ENCODE peak calls at places on chromosomes 6 and 20, in six cellular contexts. R is esophagus squamous epithelium, G is astrocyte of the spinal cord, F is AG04450, P is HL-60, N is epithelial cell of esophagus. E is an unnamed sample.

GRCh38 chr6:135161996-135162395 is 19.1 kb upstream of the MYB start:
- DNase-seq in P (no peak), G (no peak), R (no peak), F (no peak), N (no peak), E (no peak)

GRCh38 chr6:43490523-43490939 is 13.2 kb downstream of the TJAP1 start:
- DNase-seq in F (no peak), G (no peak), R (no peak), N (no peak), P (no peak), E (no peak)

GRCh38 chr20:59777814-59778575 is 155.4 kb downstream of the SYCP2 start:
- DNase-seq in R (no peak), P (no peak), N (no peak), G (no peak), F (no peak), E (no peak)

GRCh38 chr6:4948781-4949450 is 54.9 kb downstream of the RPP40 start:
- DNase-seq in G (no peak), N (peak; percentile 62), P (no peak), F (no peak), R (no peak), E (no peak)

GRCh38 chr6:88165877-88166492 is at the start of gene CNR1:
- DNase-seq in N (peak; percentile 28), G (no peak), F (no peak), P (peak; percentile 9), R (no peak), E (no peak)

GRCh38 chr6:136922680-136922996 is 537 bp downstream of the SLC35D3 start:
- DNase-seq in R (no peak), F (no peak), N (peak; percentile 18), G (no peak), P (no peak), E (no peak)

GRCh38 chr6:165819394-165819793 is 156.4 kb upstream of the PDE10A start:
- DNase-seq in R (no peak), N (no peak), F (no peak), P (no peak), G (no peak), E (no peak)

GRCh38 chr20:37357481-37358365 is 11.8 kb downstream of the SRC start:
- DNase-seq in F (no peak), R (no peak), N (no peak), P (peak; percentile 96), G (no peak), E (no peak)

GRCh38 chr6:29708432-29709177 is 14.6 kb upstream of the HLA-F start:
- DNase-seq in F (no peak), R (no peak), P (no peak), G (no peak), N (no peak), E (no peak)

GRCh38 chr20:6697228-6697972 is 70.1 kb upstream of the BMP2 start:
- DNase-seq in N (no peak), F (no peak), G (no peak), R (no peak), P (no peak), E (no peak)

GRCh38 chr6:108945686-108946158 is 97.5 kb downstream of the ARMC2 start:
- DNase-seq in P (no peak), R (no peak), G (peak; percentile 86), N (no peak), F (no peak), E (no peak)

GRCh38 chr20:38210741-38211140 is 45.7 kb upstream of the TGM2 start:
- DNase-seq in F (no peak), R (no peak), G (peak; percentile 48), N (peak; percentile 42), P (no peak), E (no peak)

GRCh38 chr6:3456794-3457709 is at the start of gene SLC22A23:
- DNase-seq in R (no peak), G (peak; percentile 65), F (no peak), N (peak; percentile 77), P (peak; percentile 17), E (no peak)

GRCh38 chr6:27777614-27778355 is 134.4 kb downstream of the OR2B2 start:
- DNase-seq in F (no peak), P (no peak), G (peak; percentile 17), N (peak; percentile 49), R (no peak), E (no peak)

GRCh38 chr6:33985333-33985751 is 160.5 kb downstream of the GRM4 start:
- DNase-seq in N (no peak), F (no peak), R (no peak), G (no peak), P (no peak), E (no peak)

GRCh38 chr6:71038966-71039365 is 82.1 kb upstream of the B3GAT2 start:
- DNase-seq in F (no peak), P (no peak), N (no peak), R (no peak), G (no peak), E (no peak)

GRCh38 chr6:150252714-150253444 is 110.0 kb downstream of the PPP1R14C start:
- DNase-seq in N (peak; percentile 79), F (no peak), G (no peak), P (no peak), R (no peak), E (no peak)

GRCh38 chr6:27242589-27243265 is 4.8 kb upstream of the PRSS16 start:
- DNase-seq in P (no peak), N (no peak), F (no peak), R (no peak), G (no peak), E (no peak)

GRCh38 chr6:42819803-42820508 is 38.1 kb downstream of the BICRAL start:
- DNase-seq in G (no peak), F (no peak), P (no peak), N (peak; percentile 10), R (no peak), E (no peak)

GRCh38 chr6:95119927-95120326 is 457.4 kb upstream of the MANEA start:
- DNase-seq in F (no peak), N (no peak), R (no peak), P (no peak), G (no peak), E (no peak)

GRCh38 chr20:58777657-58778056 is 73.0 kb downstream of the GNAS-AS1 start:
- DNase-seq in F (no peak), G (no peak), P (no peak), N (no peak), R (no peak), E (no peak)

GRCh38 chr6:138577151-138577915 is 78.0 kb upstream of the NHSL1 start:
- DNase-seq in F (no peak), N (no peak), R (no peak), G (no peak), P (no peak), E (no peak)

GRCh38 chr6:41428995-41429417 is 93.6 kb downstream of the NCR2 start:
- DNase-seq in F (no peak), N (no peak), G (peak; percentile 29), P (peak; percentile 11), R (no peak), E (no peak)

GRCh38 chr6:1662532-1662931 is 52.8 kb downstream of the FOXC1 start:
- DNase-seq in N (no peak), R (no peak), F (peak; percentile 69), G (no peak), P (no peak), E (no peak)

GRCh38 chr6:44471271-44471981 is 83.9 kb downstream of the CDC5L start:
- DNase-seq in R (no peak), N (no peak), P (no peak), F (no peak), G (no peak), E (no peak)

GRCh38 chr6:139205843-139206242 is 71.0 kb downstream of the HECA start:
- DNase-seq in R (no peak), N (no peak), G (no peak), F (no peak), P (no peak), E (no peak)

GRCh38 chr6:149346075-149346474 is 28.6 kb downstream of the TAB2 start:
- DNase-seq in P (no peak), G (no peak), F (no peak), R (no peak), N (no peak), E (no peak)

GRCh38 chr6:15534970-15535369 is 127.9 kb downstream of the DTNBP1 start:
- DNase-seq in G (no peak), R (no peak), N (no peak), F (no peak), P (peak; percentile 89), E (no peak)

GRCh38 chr20:49133571-49133970 is 54.6 kb downstream of the STAU1 start:
- DNase-seq in G (no peak), R (no peak), N (no peak), P (no peak), F (no peak), E (no peak)

GRCh38 chr20:49136817-49137571 is 51.1 kb downstream of the STAU1 start:
- DNase-seq in R (no peak), F (no peak), P (no peak), N (no peak), G (no peak), E (no peak)

GRCh38 chr20:49138431-49138830 is 49.7 kb downstream of the STAU1 start:
- DNase-seq in R (no peak), N (no peak), P (no peak), F (no peak), G (no peak), E (no peak)

DNA sequence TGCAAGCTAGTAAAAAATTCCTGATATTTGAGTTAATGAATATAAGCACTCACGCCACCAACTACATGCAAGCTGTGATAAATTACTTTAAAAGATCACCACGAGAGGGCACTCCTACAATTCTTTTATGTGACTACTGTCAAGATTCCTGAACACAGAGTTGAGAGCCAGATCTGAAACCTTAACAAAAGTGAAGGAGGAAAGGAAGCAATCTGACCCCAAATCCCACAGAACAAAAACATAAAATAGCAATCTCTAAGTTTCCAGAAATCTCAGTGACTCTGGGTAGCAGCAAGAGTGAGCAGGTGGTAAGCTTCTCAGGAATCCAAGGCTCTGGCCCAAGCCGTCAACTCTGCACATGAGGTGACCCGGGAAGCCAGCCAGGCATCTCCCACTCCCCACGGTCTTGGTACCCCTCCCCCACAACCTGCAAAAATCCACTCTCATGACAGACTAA is 55.1 kb downstream of the STAU1 start:
- DNase-seq in F (peak; percentile 50), G (peak; percentile 78), N (peak; percentile 74), P (peak; percentile 56), R (no peak), E (peak; percentile 42)
- TF ChIP-seq CTCF in F (peak; percentile 55), G (peak; percentile 37), N (peak; percentile 43), P (peak; percentile 19), R (peak; percentile 70), E (peak; percentile 49)

GRCh38 chr6:7532821-7533220 is 8.7 kb upstream of the DSP start:
- DNase-seq in N (peak; percentile 70), G (no peak), F (no peak), R (no peak), P (no peak), E (no peak)
- H3K4me3 ChIP-seq in N (peak overlapping the region; percentile 2), G (no peak overlapping the region), F (no peak overlapping the region), R (peak overlapping the region; percentile 15), P (no peak overlapping the region), E (no peak overlapping the region)

DNA sequence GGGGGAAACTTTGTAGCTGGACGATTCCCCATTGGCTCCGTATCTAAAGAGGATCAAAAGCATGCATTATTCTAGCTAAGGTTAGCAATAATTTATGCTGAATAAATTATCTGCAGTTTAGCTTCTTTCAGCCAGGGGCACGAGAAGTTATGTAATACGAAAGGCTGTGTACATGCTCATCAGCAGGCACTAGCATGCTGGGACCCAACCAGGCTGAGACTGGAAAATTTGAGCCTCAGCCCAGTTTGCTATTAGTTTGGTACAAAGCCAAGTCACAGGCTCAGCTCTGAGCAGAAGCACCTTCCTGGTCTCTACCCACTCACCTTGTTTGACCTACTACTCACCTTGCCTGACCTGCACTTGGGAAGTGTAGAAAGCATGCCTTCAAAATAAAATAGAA is 328.1 kb upstream of the ARID1B start:
- DNase-seq in P (no peak), N (peak; percentile 71), F (no peak), R (no peak), G (no peak), E (no peak)
- TF ChIP-seq CTCF in P (no peak), N (peak; percentile 34), F (no peak), R (peak; percentile 55), G (no peak), E (no peak)

GRCh38 chr6:68639211-68639610 is 4.1 kb downstream of the ADGRB3 start:
- DNase-seq in G (no peak), F (no peak), N (no peak), P (no peak), R (no peak), E (no peak)
- H3K4me3 ChIP-seq in G (no peak overlapping the region), F (no peak overlapping the region), N (no peak overlapping the region), P (no peak overlapping the region), R (no peak overlapping the region), E (no peak overlapping the region)

E was measured in retinal pigment epithelial cell.